ENCODE peak calls at places on chromosomes 1 and 21, in nine cellular contexts. R is astrocyte of the hippocampus; F is AG08396; B is CMK; A is nucleus accumbens; S is activated CD4-positive, alpha-beta T cell treated with anti-CD3 and anti-CD28 coated beads, Interleukin-2, amount 10 ng/mL, durations not matched to agents 7 days and 5 days; Q is MCF 10A; Z is stimulated activated CD4-positive, alpha-beta T cell treated with anti-CD3 and anti-CD28 coated beads, Interleukin-12 subunit alpha, Interleukin-12 subunit beta, amount 100 ng/mL, for 4 hours; K is stimulated activated CD8-positive, alpha-beta memory T cell treated with anti-CD3 and anti-CD28 coated beads, Interleukin-12 subunit alpha, Interleukin-12 subunit beta, amount 100 ng/mL, for 4 hours. W is an unnamed sample.

GRCh38 chr1:176847052-176847451 is 317.5 kb downstream of the ASTN1 start:
- DNase-seq in Z (no peak), Q (peak; percentile 27), A (no peak), F (no peak), B (no peak), K (no peak), S (no peak), R (no peak), W (no peak)

GRCh38 chr1:47738560-47739182 is 258.5 kb downstream of the TRABD2B start:
- DNase-seq in R (peak; percentile 77), Q (peak; percentile 73), F (peak; percentile 70), S (no peak), K (no peak), B (no peak), A (no peak), Z (no peak), W (peak; percentile 50)

GRCh38 chr1:43531906-43532584 is 1.4 kb downstream of the PTPRF start:
- DNase-seq in B (no peak), Q (no peak), S (no peak), F (no peak), Z (no peak), K (no peak), A (no peak), R (no peak), W (no peak)

GRCh38 chr1:119647228-119647733 is 785 bp downstream of the ZNF697 start:
- DNase-seq in K (no peak), R (peak; percentile 45), Z (no peak), Q (peak; percentile 24), F (no peak), A (no peak), B (no peak), S (no peak), W (no peak)

GRCh38 chr21:16794944-16795343 is 717.9 kb upstream of the CXADR start:
- DNase-seq in F (peak; percentile 53), Q (peak; percentile 71), K (no peak), Z (no peak), A (no peak), S (no peak), R (peak; percentile 86), B (no peak), W (peak; percentile 73)

GRCh38 chr1:151362308-151363155 is 10.0 kb downstream of the SELENBP1 start:
- DNase-seq in B (no peak), R (no peak), S (no peak), Z (no peak), K (no peak), Q (no peak), A (no peak), F (no peak), W (no peak)

GRCh38 chr1:145892486-145893087 is 6.9 kb upstream of the ANKRD35 start:
- DNase-seq in K (no peak), Z (no peak), B (no peak), A (no peak), F (no peak), R (peak; percentile 69), Q (peak; percentile 72), S (no peak), W (no peak)

GRCh38 chr21:43292041-43292865 is 123.4 kb downstream of the CRYAA start:
- DNase-seq in R (no peak), Z (no peak), Q (no peak), K (no peak), B (no peak), S (no peak), A (no peak), F (no peak), W (no peak)

GRCh38 chr1:225871374-225872074 is 10.7 kb downstream of the TMEM63A start:
- DNase-seq in A (no peak), Q (no peak), K (no peak), B (no peak), F (no peak), Z (no peak), S (no peak), R (no peak), W (no peak)

GRCh38 chr1:109391161-109391556 is 6.6 kb downstream of the SORT1 start:
- DNase-seq in B (no peak), R (no peak), A (no peak), F (no peak), Z (no peak), Q (peak; percentile 31), K (no peak), S (no peak), W (no peak)

GRCh38 chr1:22143065-22143514 is at the start of gene WNT4:
- DNase-seq in Q (peak; percentile 34), F (peak; percentile 77), A (no peak), Z (peak; percentile 19), B (no peak), S (no peak), R (peak; percentile 71), K (no peak), W (no peak)

GRCh38 chr1:54874079-54874830 is 12.7 kb downstream of the DHCR24 start:
- DNase-seq in K (no peak), S (no peak), R (no peak), Z (no peak), Q (no peak), F (no peak), B (no peak), A (no peak), W (no peak)

W was measured in renal cortical epithelial cell.